ENCODE peak calls at places on chromosomes 2 and 18, in four cellular contexts. N is Ammon's horn; H is stimulated activated CD4-positive, alpha-beta T cell treated with anti-CD3 and anti-CD28 coated beads, TNF-alpha, amount 100 ng/mL, for 24 hours; C is activated CD4-positive, alpha-beta memory T cell treated with anti-CD3 and anti-CD28 coated beads, Interleukin-2, amount 10 ng/mL, durations not matched to agents 7 days and 5 days. P is an unnamed sample.

GRCh38 chr2:82993631-82994030 is 1465.4 kb downstream of the SUCLG1 start:
- DNase-seq in H (no peak), N (no peak), C (no peak), P (no peak)

GRCh38 chr2:8684885-8685696 is 3.2 kb downstream of the ID2 start:
- DNase-seq in N (peak; percentile 51), C (peak; percentile 68), H (peak; percentile 42), P (peak; percentile 51)

GRCh38 chr18:11175266-11175947 is 26.0 kb upstream of the PIEZO2 start:
- DNase-seq in H (no peak), C (no peak), N (no peak), P (no peak)

GRCh38 chr2:102356381-102356712 is 751 bp downstream of the IL18R1 start:
- DNase-seq in C (no peak), N (no peak), H (no peak), P (no peak)

GRCh38 chr2:84290537-84290936 is 168.5 kb downstream of the SUCLG1 start:
- DNase-seq in C (peak; percentile 19), H (no peak), N (no peak), P (no peak)

GRCh38 chr2:231613054-231613654 is 20.5 kb downstream of the TEX44 start:
- DNase-seq in H (no peak), C (no peak), N (peak; percentile 51), P (peak; percentile 63)

GRCh38 chr2:168552450-168552856 is 96.4 kb downstream of the CERS6 start:
- DNase-seq in C (no peak), N (no peak), H (no peak), P (no peak)

GRCh38 chr18:70683263-70683662 is 394.4 kb downstream of the SOCS6 start:
- DNase-seq in N (no peak), H (no peak), C (no peak), P (no peak)

GRCh38 chr2:119148082-119148715 is 10.4 kb downstream of the C1QL2 start:
- DNase-seq in N (peak; percentile 44), C (no peak), H (no peak), P (no peak)

GRCh38 chr18:42365550-42365949 is 410.5 kb downstream of the PIK3C3 start:
- DNase-seq in N (no peak), H (no peak), C (no peak), P (no peak)

P was measured in midbrain.